ENCODE peak calls at places on chromosome 21, in seven cellular contexts. One of them, this sample, is unnamed.

GRCh38 chr21:46234436-46234950 is 5.9 kb upstream of the LSS start:
- DNase-seq in fibroblast of lung: no peak
- DNase-seq in OCI-LY7: no peak
- DNase-seq in GM23338: no peak
- DNase-seq in colonic mucosa: no peak
- DNase-seq in AG10803: no peak
- DNase-seq in lower lobe of right lung: no peak
- DNase-seq in this sample: no peak

GRCh38 chr21:18468775-18469174 is 65.2 kb upstream of the TMPRSS15 start:
- DNase-seq in fibroblast of lung: peak
- DNase-seq in OCI-LY7: no peak
- DNase-seq in GM23338: no peak
- DNase-seq in colonic mucosa: no peak
- DNase-seq in AG10803: no peak
- DNase-seq in lower lobe of right lung: no peak
- DNase-seq in this sample: no peak

GRCh38 chr21:25457411-25457810 is 149.9 kb downstream of the MRPL39 start:
- DNase-seq in fibroblast of lung: peak
- DNase-seq in OCI-LY7: peak
- DNase-seq in GM23338: no peak
- DNase-seq in colonic mucosa: no peak
- DNase-seq in AG10803: peak
- DNase-seq in lower lobe of right lung: no peak
- DNase-seq in this sample: peak

GRCh38 chr21:19899645-19900044 is 1098.6 kb upstream of the NCAM2 start:
- DNase-seq in fibroblast of lung: no peak
- DNase-seq in OCI-LY7: no peak
- DNase-seq in GM23338: no peak
- DNase-seq in colonic mucosa: no peak
- DNase-seq in AG10803: no peak
- DNase-seq in lower lobe of right lung: no peak
- DNase-seq in this sample: no peak

GRCh38 chr21:36163780-36164426 is 7.3 kb downstream of the DOP1B start:
- DNase-seq in fibroblast of lung: no peak
- DNase-seq in OCI-LY7: no peak
- DNase-seq in GM23338: no peak
- DNase-seq in colonic mucosa: peak
- DNase-seq in AG10803: no peak
- DNase-seq in lower lobe of right lung: no peak
- DNase-seq in this sample: no peak

GRCh38 chr21:35924714-35925301 is 135.5 kb downstream of the SETD4 start:
- DNase-seq in fibroblast of lung: peak
- DNase-seq in OCI-LY7: no peak
- DNase-seq in GM23338: no peak
- DNase-seq in colonic mucosa: no peak
- DNase-seq in AG10803: peak
- DNase-seq in lower lobe of right lung: no peak
- DNase-seq in this sample: no peak

GRCh38 chr21:19010996-19011395 is 607.4 kb upstream of the TMPRSS15 start:
- DNase-seq in fibroblast of lung: no peak
- DNase-seq in OCI-LY7: no peak
- DNase-seq in GM23338: no peak
- DNase-seq in colonic mucosa: no peak
- DNase-seq in AG10803: no peak
- DNase-seq in lower lobe of right lung: no peak
- DNase-seq in this sample: no peak

GRCh38 chr21:35528109-35529042 is 479.3 kb upstream of the RUNX1 start:
- DNase-seq in fibroblast of lung: peak
- DNase-seq in OCI-LY7: peak
- DNase-seq in GM23338: no peak
- DNase-seq in colonic mucosa: peak
- DNase-seq in AG10803: no peak
- DNase-seq in lower lobe of right lung: peak
- DNase-seq in this sample: peak

GRCh38 chr21:15140321-15141019 is 75.7 kb upstream of the NRIP1 start:
- DNase-seq in fibroblast of lung: peak
- DNase-seq in OCI-LY7: no peak
- DNase-seq in GM23338: no peak
- DNase-seq in colonic mucosa: peak
- DNase-seq in AG10803: no peak
- DNase-seq in lower lobe of right lung: peak
- DNase-seq in this sample: no peak

GRCh38 chr21:21715286-21715969 is 717.2 kb downstream of the NCAM2 start:
- DNase-seq in fibroblast of lung: peak
- DNase-seq in OCI-LY7: no peak
- DNase-seq in GM23338: no peak
- DNase-seq in colonic mucosa: no peak
- DNase-seq in AG10803: peak
- DNase-seq in lower lobe of right lung: no peak
- DNase-seq in this sample: no peak

GRCh38 chr21:29413683-29414082 is 115.0 kb downstream of the BACH1 start:
- DNase-seq in fibroblast of lung: no peak
- DNase-seq in OCI-LY7: no peak
- DNase-seq in GM23338: no peak
- DNase-seq in colonic mucosa: no peak
- DNase-seq in AG10803: no peak
- DNase-seq in lower lobe of right lung: no peak
- DNase-seq in this sample: no peak

GRCh38 chr21:46153259-46154154 is 1.9 kb downstream of the FTCD start:
- DNase-seq in fibroblast of lung: peak
- DNase-seq in OCI-LY7: peak
- DNase-seq in GM23338: peak
- DNase-seq in colonic mucosa: peak
- DNase-seq in AG10803: peak
- DNase-seq in lower lobe of right lung: peak
- DNase-seq in this sample: no peak

GRCh38 chr21:43340491-43341348 is 86.2 kb downstream of the SIK1 start:
- DNase-seq in fibroblast of lung: peak
- DNase-seq in OCI-LY7: no peak
- DNase-seq in GM23338: no peak
- DNase-seq in colonic mucosa: no peak
- DNase-seq in AG10803: peak
- DNase-seq in lower lobe of right lung: no peak
- DNase-seq in this sample: no peak

GRCh38 chr21:36211660-36212512 is 55.3 kb downstream of the DOP1B start:
- DNase-seq in fibroblast of lung: peak
- DNase-seq in OCI-LY7: no peak
- DNase-seq in GM23338: no peak
- DNase-seq in colonic mucosa: no peak
- DNase-seq in AG10803: peak
- DNase-seq in lower lobe of right lung: no peak
- DNase-seq in this sample: no peak

GRCh38 chr21:46098303-46099141 is 610 bp downstream of the COL6A2 start:
- DNase-seq in fibroblast of lung: no peak
- DNase-seq in OCI-LY7: no peak
- DNase-seq in GM23338: peak
- DNase-seq in colonic mucosa: peak
- DNase-seq in AG10803: no peak
- DNase-seq in lower lobe of right lung: peak
- DNase-seq in this sample: no peak

GRCh38 chr21:36719614-36720013 is 20.7 kb downstream of the SIM2 start:
- DNase-seq in fibroblast of lung: no peak
- DNase-seq in OCI-LY7: no peak
- DNase-seq in GM23338: no peak
- DNase-seq in colonic mucosa: peak
- DNase-seq in AG10803: no peak
- DNase-seq in lower lobe of right lung: no peak
- DNase-seq in this sample: no peak

GRCh38 chr21:20617130-20617529 is 381.1 kb upstream of the NCAM2 start:
- DNase-seq in fibroblast of lung: no peak
- DNase-seq in OCI-LY7: no peak
- DNase-seq in GM23338: peak
- DNase-seq in colonic mucosa: no peak
- DNase-seq in AG10803: no peak
- DNase-seq in lower lobe of right lung: no peak
- DNase-seq in this sample: no peak

GRCh38 chr21:39193380-39193779 is 10.1 kb upstream of the PSMG1 start:
- DNase-seq in fibroblast of lung: no peak
- DNase-seq in OCI-LY7: no peak
- DNase-seq in GM23338: no peak
- DNase-seq in colonic mucosa: no peak
- DNase-seq in AG10803: no peak
- DNase-seq in lower lobe of right lung: no peak
- DNase-seq in this sample: no peak

GRCh38 chr21:36120304-36120902 is 14.5 kb upstream of the CBR3 start:
- DNase-seq in fibroblast of lung: peak
- DNase-seq in OCI-LY7: no peak
- DNase-seq in GM23338: no peak
- DNase-seq in colonic mucosa: peak
- DNase-seq in AG10803: peak
- DNase-seq in lower lobe of right lung: no peak
- DNase-seq in this sample: no peak

GRCh38 chr21:42221581-42222345 is 2.8 kb downstream of the ABCG1 start:
- DNase-seq in fibroblast of lung: peak
- DNase-seq in OCI-LY7: no peak
- DNase-seq in GM23338: no peak
- DNase-seq in colonic mucosa: no peak
- DNase-seq in AG10803: no peak
- DNase-seq in lower lobe of right lung: no peak
- DNase-seq in this sample: no peak
- H3K4me3 ChIP-seq in fibroblast of lung: no peak
- H3K4me3 ChIP-seq in OCI-LY7: peak
- H3K4me3 ChIP-seq in GM23338: no peak
- H3K4me3 ChIP-seq in colonic mucosa: no peak
- H3K4me3 ChIP-seq in AG10803: no peak
- H3K4me3 ChIP-seq in lower lobe of right lung: peak
- H3K4me3 ChIP-seq in this sample: no peak

GRCh38 chr21:32412998-32413504 is 545 bp downstream of the EVA1C start:
- DNase-seq in fibroblast of lung: peak
- DNase-seq in OCI-LY7: no peak
- DNase-seq in GM23338: peak
- DNase-seq in colonic mucosa: peak
- DNase-seq in AG10803: no peak
- DNase-seq in lower lobe of right lung: peak
- DNase-seq in this sample: no peak

GRCh38 chr21:32415999-32416398 is 3.5 kb downstream of the EVA1C start:
- DNase-seq in fibroblast of lung: no peak
- DNase-seq in OCI-LY7: no peak
- DNase-seq in GM23338: no peak
- DNase-seq in colonic mucosa: no peak
- DNase-seq in AG10803: no peak
- DNase-seq in lower lobe of right lung: no peak
- DNase-seq in this sample: no peak

GRCh38 chr21:32413697-32414578 is 1.4 kb downstream of the EVA1C start:
- DNase-seq in fibroblast of lung: peak
- DNase-seq in OCI-LY7: no peak
- DNase-seq in GM23338: no peak
- DNase-seq in colonic mucosa: peak
- DNase-seq in AG10803: no peak
- DNase-seq in lower lobe of right lung: peak
- DNase-seq in this sample: no peak

GRCh38 chr21:32415451-32415850 is 2.9 kb downstream of the EVA1C start:
- DNase-seq in fibroblast of lung: no peak
- DNase-seq in OCI-LY7: no peak
- DNase-seq in GM23338: no peak
- DNase-seq in colonic mucosa: no peak
- DNase-seq in AG10803: no peak
- DNase-seq in lower lobe of right lung: no peak
- DNase-seq in this sample: no peak

DNA sequence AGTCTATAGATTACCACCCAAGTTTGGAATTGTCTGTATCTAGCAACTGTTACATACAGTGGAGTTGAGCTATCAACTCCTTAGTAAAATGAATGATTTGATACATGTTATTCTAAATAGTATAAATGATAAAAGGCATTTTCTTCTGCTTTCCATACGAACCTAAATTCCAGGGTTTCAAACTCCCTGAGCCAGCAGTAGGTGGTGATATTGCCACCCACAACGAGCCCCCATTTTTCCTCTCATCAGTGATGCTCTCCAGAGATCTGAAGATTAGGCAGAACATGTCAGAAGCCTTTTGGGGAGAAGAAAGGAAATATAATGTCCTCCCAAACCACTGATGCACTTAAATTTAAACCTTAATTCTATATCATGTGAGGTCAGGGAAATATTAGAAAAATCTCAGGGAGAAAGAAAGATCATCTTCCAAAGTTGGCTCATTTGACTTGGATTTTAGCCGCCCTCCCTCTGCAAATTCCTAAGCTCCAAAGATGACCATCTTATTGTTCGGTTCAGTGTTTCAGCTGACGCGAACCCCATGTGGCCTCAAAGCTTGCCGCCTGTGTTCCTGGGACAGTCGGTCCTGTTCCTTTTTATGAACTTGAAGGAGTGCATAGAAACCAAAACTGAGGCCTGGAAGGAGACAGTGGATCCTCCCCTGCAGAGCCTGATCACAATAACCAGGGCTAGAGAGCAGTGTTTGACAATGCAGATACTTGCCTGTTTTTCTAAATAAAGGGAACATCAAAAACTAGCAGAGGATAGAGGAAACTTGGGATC is 2.3 kb downstream of the EVA1C start:
- DNase-seq in fibroblast of lung: peak
- DNase-seq in OCI-LY7: no peak
- DNase-seq in GM23338: no peak
- DNase-seq in colonic mucosa: no peak
- DNase-seq in AG10803: no peak
- DNase-seq in lower lobe of right lung: no peak
- DNase-seq in this sample: no peak
- TF ChIP-seq CTCF in fibroblast of lung: peak
- TF ChIP-seq CTCF in OCI-LY7: peak
- TF ChIP-seq CTCF in GM23338: peak
- TF ChIP-seq CTCF in colonic mucosa: no peak
- TF ChIP-seq CTCF in AG10803: peak
- TF ChIP-seq CTCF in lower lobe of right lung: peak
- TF ChIP-seq CTCF in this sample: no peak

DNA sequence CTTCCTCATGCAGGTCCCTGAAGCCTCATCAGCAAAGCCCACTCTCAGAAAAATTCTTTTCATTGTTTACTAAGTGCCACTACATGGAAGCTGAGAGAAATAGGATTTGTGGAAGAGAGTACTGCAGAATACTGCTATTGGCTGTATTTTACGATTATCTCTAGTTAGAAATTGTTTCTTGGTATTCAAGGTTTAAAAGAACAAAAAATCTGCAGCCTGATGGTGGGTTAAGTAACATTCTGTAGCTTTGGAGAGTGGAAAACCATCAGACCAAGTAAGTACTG is 27.3 kb downstream of the PTTG1IP start:
- DNase-seq in fibroblast of lung: peak
- DNase-seq in OCI-LY7: no peak
- DNase-seq in GM23338: no peak
- DNase-seq in colonic mucosa: no peak
- DNase-seq in AG10803: no peak
- DNase-seq in lower lobe of right lung: no peak
- DNase-seq in this sample: no peak
- H3K4me3 ChIP-seq in fibroblast of lung: peak
- H3K4me3 ChIP-seq in OCI-LY7: no peak
- H3K4me3 ChIP-seq in GM23338: peak
- H3K4me3 ChIP-seq in colonic mucosa: peak
- H3K4me3 ChIP-seq in AG10803: peak
- H3K4me3 ChIP-seq in lower lobe of right lung: peak
- H3K4me3 ChIP-seq in this sample: peak

DNA sequence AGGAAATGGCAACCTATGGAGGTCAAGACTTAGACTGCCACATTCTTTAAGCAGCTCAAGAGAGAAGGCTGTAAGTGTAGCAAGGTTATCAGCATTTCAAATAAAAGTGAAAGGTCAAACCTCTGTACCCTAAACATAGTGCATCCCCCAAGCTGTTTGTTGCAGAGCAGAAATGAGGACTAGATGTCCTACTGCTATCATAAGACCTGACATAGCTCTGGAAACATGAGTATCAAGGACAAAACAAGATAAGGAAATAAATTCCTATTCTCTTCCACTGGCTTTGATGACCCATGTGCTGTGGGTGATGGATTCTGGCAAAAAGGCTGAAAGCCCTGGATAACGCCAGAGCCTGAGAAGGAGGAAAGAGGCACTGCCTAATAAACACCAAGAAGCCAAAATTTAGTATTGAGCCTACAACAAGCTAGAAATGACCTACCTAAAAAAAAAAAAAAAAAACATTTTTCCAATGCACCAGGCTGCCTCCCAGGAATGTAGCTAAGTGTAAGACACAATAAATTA is 35.9 kb downstream of the URB1 start:
- DNase-seq in fibroblast of lung: no peak
- DNase-seq in OCI-LY7: no peak
- DNase-seq in GM23338: no peak
- DNase-seq in colonic mucosa: no peak
- DNase-seq in AG10803: no peak
- DNase-seq in lower lobe of right lung: no peak
- DNase-seq in this sample: no peak
- TF ChIP-seq CTCF in fibroblast of lung: no peak
- TF ChIP-seq CTCF in OCI-LY7: no peak
- TF ChIP-seq CTCF in GM23338: no peak
- TF ChIP-seq CTCF in colonic mucosa: no peak
- TF ChIP-seq CTCF in AG10803: no peak
- TF ChIP-seq CTCF in lower lobe of right lung: no peak
- TF ChIP-seq CTCF in this sample: no peak